ENCODE peak calls at places on chromosome 7, in seven cellular contexts. R is lower lobe of right lung, I is IMR-90, K is ascending aorta, U is Calu3, D is cardiac muscle cell, P is prostate gland. T is an unnamed sample.
A peak's percentile ranks its signal among the peaks of the same experiment; 100 is the strongest.

GRCh38 chr7:44102846-44103565 is 1.1 kb upstream of the AEBP1 start:
- DNase-seq in I (no peak), U (no peak), K (no peak), D (no peak), P (no peak), R (no peak), T (no peak)

GRCh38 chr7:124603066-124603465 is 162.5 kb downstream of the GPR37 start:
- DNase-seq in R (no peak), I (peak; percentile 47), K (no peak), D (no peak), U (no peak), P (no peak), T (no peak)

GRCh38 chr7:80764132-80764531 is 125.7 kb downstream of the CD36 start:
- DNase-seq in R (no peak), K (no peak), D (no peak), P (no peak), U (no peak), I (no peak), T (no peak)

GRCh38 chr7:82572195-82572880 is 128.8 kb upstream of the CACNA2D1 start:
- DNase-seq in R (peak; percentile 73), K (peak; percentile 88), P (peak; percentile 86), U (peak; percentile 76), D (peak; percentile 94), I (peak; percentile 85), T (peak; percentile 90)

GRCh38 chr7:84196007-84196551 is 1.5 kb upstream of the SEMA3A start:
- DNase-seq in K (no peak), I (peak; percentile 77), R (no peak), U (peak; percentile 10), P (no peak), D (peak; percentile 66), T (no peak)

GRCh38 chr7:115007751-115008150 is 85.9 kb downstream of the MDFIC start:
- DNase-seq in R (no peak), U (no peak), I (no peak), P (no peak), K (no peak), D (no peak), T (no peak)

GRCh38 chr7:124171068-124171467 is 138.2 kb upstream of the TMEM229A start:
- DNase-seq in I (peak; percentile 62), R (no peak), U (peak; percentile 47), D (peak; percentile 14), P (no peak), K (no peak), T (no peak)

GRCh38 chr7:1716263-1717094 is 46.4 kb downstream of the ELFN1 start:
- DNase-seq in K (no peak), I (peak; percentile 40), D (peak; percentile 70), U (peak; percentile 77), P (no peak), R (no peak), T (no peak)

GRCh38 chr7:159128767-159129166 is 15.9 kb downstream of the VIPR2 start:
- DNase-seq in U (no peak), K (peak; percentile 55), R (no peak), P (no peak), D (no peak), I (no peak), T (peak; percentile 16)

GRCh38 chr7:124323597-124323996 is 290.7 kb upstream of the TMEM229A start:
- DNase-seq in K (no peak), U (no peak), P (no peak), R (no peak), I (no peak), D (no peak), T (no peak)

GRCh38 chr7:150945171-150945852 is 32.8 kb downstream of the KCNH2 start:
- DNase-seq in U (no peak), K (peak; percentile 50), I (no peak), D (no peak), R (peak; percentile 37), P (no peak), T (peak; percentile 22)

GRCh38 chr7:34128762-34129161 is 223.4 kb downstream of the BMPER start:
- DNase-seq in U (no peak), R (no peak), I (peak; percentile 61), K (no peak), D (peak; percentile 78), P (no peak), T (no peak)

GRCh38 chr7:232571-233455 is 40.4 kb downstream of the FAM20C start:
- DNase-seq in D (peak; percentile 80), U (no peak), I (peak; percentile 76), R (no peak), P (no peak), K (peak; percentile 81), T (no peak)

GRCh38 chr7:37901890-37902524 is 14.6 kb downstream of the SFRP4 start:
- DNase-seq in P (no peak), I (peak; percentile 4), D (peak; percentile 74), U (no peak), R (no peak), K (no peak), T (no peak)

GRCh38 chr7:159144756-159145543 is at the start of gene VIPR2:
- DNase-seq in I (no peak), D (no peak), P (peak; percentile 33), K (no peak), R (no peak), U (no peak), T (no peak)

GRCh38 chr7:2169923-2170575 is 62.7 kb downstream of the MAD1L1 start:
- DNase-seq in P (peak; percentile 52), R (no peak), U (no peak), I (no peak), D (no peak), K (no peak), T (no peak)

GRCh38 chr7:36128448-36129047 is 24.5 kb upstream of the EEPD1 start:
- DNase-seq in P (peak; percentile 92), D (peak; percentile 88), I (peak; percentile 91), K (peak; percentile 93), R (peak; percentile 57), U (peak; percentile 91), T (peak; percentile 91)

DNA sequence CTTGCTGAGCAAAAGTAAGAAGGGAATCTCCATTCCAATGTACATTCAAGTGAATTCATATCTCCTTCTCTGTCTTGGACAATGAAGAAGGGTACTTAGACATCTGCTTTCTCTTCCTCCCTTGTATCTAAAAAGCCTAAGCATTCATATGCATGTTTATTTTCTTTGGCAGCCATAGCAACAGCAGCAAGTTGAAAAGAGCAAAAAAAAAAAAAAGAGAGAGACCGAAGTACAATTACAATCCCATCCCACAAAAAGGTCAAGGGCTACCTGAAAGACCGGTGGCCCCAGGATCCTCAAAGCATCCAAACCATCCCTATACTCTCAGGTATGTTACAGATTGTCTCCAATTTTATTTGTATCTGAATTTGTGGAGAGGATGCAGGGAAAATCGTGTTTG is 4.1 kb downstream of the OR2F1 start:
- DNase-seq in R (no peak), I (peak; percentile 39), K (no peak), P (no peak), U (no peak), D (peak; percentile 33), T (no peak)
- TF ChIP-seq CTCF in R (no peak), I (no peak), K (no peak), P (no peak), U (no peak), D (no peak), T (no peak)

DNA sequence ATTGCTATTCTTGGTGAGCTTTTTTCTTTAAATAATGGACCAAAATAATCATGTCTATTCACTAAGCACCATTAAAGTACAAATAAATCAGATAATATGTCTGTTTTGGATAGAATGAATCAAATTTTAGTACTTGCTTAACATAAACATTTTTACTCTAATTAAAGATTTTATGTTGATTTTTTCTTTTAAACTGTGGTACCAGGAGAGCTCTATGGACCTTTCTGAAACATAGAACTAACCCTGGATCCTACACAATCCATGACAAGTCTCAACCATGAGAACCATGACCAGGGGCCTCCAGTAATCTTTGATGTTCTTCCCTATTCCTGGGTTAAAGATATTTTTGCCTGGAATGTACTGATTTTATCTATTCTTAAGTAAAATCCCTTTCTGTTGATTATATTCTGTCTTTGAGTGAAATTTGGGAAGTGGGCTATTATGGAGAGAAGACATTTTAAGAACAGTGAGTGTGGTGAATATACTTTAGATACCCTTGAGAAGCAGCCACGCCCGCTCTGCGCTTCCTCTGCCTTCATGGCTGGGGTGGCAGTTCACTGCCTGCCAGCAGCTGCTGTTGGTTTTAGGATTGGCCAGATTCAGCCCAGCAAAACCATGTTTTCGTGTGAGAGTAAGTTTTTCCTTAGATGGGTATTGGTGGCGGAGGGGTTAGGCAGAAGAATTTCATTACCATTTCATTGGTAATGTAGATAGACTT is 42.2 kb upstream of the BHLHA15 start:
- DNase-seq in I (no peak), D (no peak), U (no peak), R (no peak), P (no peak), K (no peak), T (no peak)
- TF ChIP-seq CTCF in I (no peak), D (no peak), U (no peak), R (no peak), P (no peak), K (no peak), T (no peak)

GRCh38 chr7:39926111-39926510 is 23.9 kb upstream of the CDK13 start:
- DNase-seq in K (no peak), R (no peak), U (no peak), I (no peak), P (no peak), D (no peak), T (no peak)

GRCh38 chr7:39922580-39922979 is 27.5 kb upstream of the CDK13 start:
- DNase-seq in P (no peak), D (no peak), I (no peak), K (no peak), R (no peak), U (no peak), T (no peak)

GRCh38 chr7:39923086-39923485 is 27.0 kb upstream of the CDK13 start:
- DNase-seq in D (no peak), I (no peak), P (no peak), U (no peak), R (no peak), K (no peak), T (no peak)

GRCh38 chr7:39921505-39922250 is 28.4 kb upstream of the CDK13 start:
- DNase-seq in I (no peak), D (no peak), K (no peak), P (no peak), R (no peak), U (no peak), T (no peak)

GRCh38 chr7:39924122-39924521 is 25.9 kb upstream of the CDK13 start:
- DNase-seq in K (no peak), P (no peak), I (no peak), R (no peak), U (no peak), D (no peak), T (no peak)
- TF ChIP-seq CTCF in K (no peak), P (no peak), I (no peak), R (no peak), U (no peak), D (no peak), T (no peak)

DNA sequence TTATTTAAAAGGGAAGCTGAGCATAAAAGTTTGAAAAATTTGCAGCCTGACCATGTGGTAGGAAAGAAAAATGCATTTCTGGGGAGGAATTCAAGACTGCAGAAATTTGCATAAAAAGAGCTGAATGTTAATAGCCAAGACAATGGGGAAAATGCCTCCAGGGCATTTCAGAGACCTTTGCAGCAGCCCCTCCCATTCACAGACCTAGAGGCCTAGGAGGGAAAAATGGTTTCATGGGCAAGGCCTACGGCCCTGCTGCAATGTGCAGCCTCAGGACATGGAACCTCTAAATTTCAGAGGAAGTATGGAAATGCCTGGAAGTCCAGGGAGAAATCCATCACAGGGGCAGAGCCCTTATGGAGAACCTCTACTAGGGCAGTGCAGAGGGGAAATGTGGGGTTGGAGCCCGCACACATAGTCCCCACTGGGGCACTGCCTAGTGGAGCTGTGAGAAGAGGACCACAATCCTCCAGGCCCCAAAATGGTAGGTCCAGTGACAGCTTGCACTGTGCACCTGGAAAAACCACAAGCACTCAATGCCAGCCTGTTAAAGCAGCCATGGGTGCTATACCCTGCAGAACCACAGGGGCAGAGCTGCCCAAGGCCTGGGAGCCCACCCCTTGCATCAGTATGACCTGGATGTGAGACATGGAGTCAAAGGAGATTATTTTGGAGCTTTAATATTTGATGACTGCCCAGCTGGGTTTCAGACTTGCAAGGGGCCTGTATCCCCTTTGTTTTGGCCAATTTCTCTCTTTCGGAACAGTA is 243.8 kb downstream of the DNAJB9 start:
- DNase-seq in P (no peak), D (no peak), K (no peak), I (no peak), U (peak; percentile 1), R (no peak), T (no peak)
- TF ChIP-seq CTCF in P (no peak), D (no peak), K (no peak), I (no peak), U (no peak), R (no peak), T (no peak)

T was measured in stomach.